ENCODE peak calls at places on chromosomes 5 and 9, in five cellular contexts. B is pancreas; L is upper lobe of right lung; E is activated naive CD8-positive, alpha-beta T cell treated with anti-CD3 and anti-CD28 coated beads, Interleukin-2, amount 10 ng/mL, durations not matched to agents 7 days and 5 days; M is body of pancreas. O is an unnamed sample.

GRCh38 chr5:14120176-14120575 is 23.0 kb upstream of the TRIO start:
- ATAC-seq in E (no peak), M (no peak), L (no peak), B (no peak), O (no peak)

GRCh38 chr5:38807570-38808461 is 38.0 kb upstream of the OSMR start:
- ATAC-seq in M (no peak), E (no peak), L (no peak), B (no peak), O (no peak)

GRCh38 chr5:170523129-170523497 is 19.3 kb downstream of the KCNIP1 start:
- ATAC-seq in M (peak; percentile 45), L (no peak), E (no peak), B (peak; percentile 36), O (no peak)

GRCh38 chr9:120464857-120465421 is 115.0 kb downstream of the CDK5RAP2 start:
- ATAC-seq in E (no peak), M (no peak), L (no peak), B (no peak), O (no peak)

GRCh38 chr5:75526065-75526464 is 14.4 kb downstream of the POLK start:
- ATAC-seq in M (no peak), L (no peak), E (no peak), B (no peak), O (no peak)

GRCh38 chr5:158522001-158522400 is 577.7 kb downstream of the EBF1 start:
- ATAC-seq in E (no peak), L (no peak), B (no peak), M (no peak), O (no peak)

GRCh38 chr9:98210435-98210834 is 18.0 kb upstream of the CORO2A start:
- ATAC-seq in M (no peak), B (no peak), E (no peak), L (no peak), O (peak; percentile 37)

GRCh38 chr9:35680331-35681105 is 6.8 kb downstream of the CA9 start:
- ATAC-seq in E (no peak), B (no peak), L (no peak), M (no peak), O (peak; percentile 24)

GRCh38 chr5:67607958-67608357 is 411.4 kb upstream of the CD180 start:
- ATAC-seq in B (no peak), E (no peak), M (no peak), L (no peak), O (no peak)

GRCh38 chr5:143352691-143353090 is 50.8 kb downstream of the NR3C1 start:
- ATAC-seq in E (peak; percentile 56), L (no peak), B (no peak), M (no peak), O (no peak)

GRCh38 chr9:5425006-5425628 is 12.6 kb downstream of the PLGRKT start:
- ATAC-seq in B (no peak), L (peak; percentile 36), M (no peak), E (peak; percentile 58), O (no peak)